ENCODE peak calls at places on chromosomes 6 and 20, in four cellular contexts. H is Peyer's patch, S is skeletal muscle cell, T is glutamatergic neuron. C is an unnamed sample.

GRCh38 chr6:170107606-170108222 is 183.2 kb downstream of the DLL1 start:
- DNase-seq in H (no peak), S (no peak), T (no peak), C (peak; percentile 14)

GRCh38 chr6:28977351-28978136 is 27.6 kb downstream of the ZNF311 start:
- DNase-seq in T (peak; percentile 32), H (no peak), S (no peak), C (peak; percentile 41)

GRCh38 chr20:44475694-44476560 is at the start of gene TTPAL:
- DNase-seq in T (peak; percentile 90), H (peak; percentile 95), S (peak; percentile 57), C (peak; percentile 95)

GRCh38 chr20:16419138-16419715 is 154.0 kb downstream of the KIF16B start:
- DNase-seq in H (no peak), T (no peak), S (no peak), C (no peak)

GRCh38 chr6:131918650-131919355 is 32.4 kb downstream of the CCN2 start:
- DNase-seq in T (no peak), S (no peak), H (no peak), C (no peak)

GRCh38 chr6:36577298-36577697 is 16.9 kb upstream of the SRSF3 start:
- DNase-seq in T (no peak), H (no peak), S (no peak), C (no peak)

GRCh38 chr6:35425284-35425683 is 26.9 kb upstream of the FANCE start:
- DNase-seq in S (peak; percentile 85), H (no peak), T (no peak), C (no peak)

GRCh38 chr6:19024737-19025136 is 637.6 kb downstream of the RNF144B start:
- DNase-seq in H (no peak), S (no peak), T (peak; percentile 26), C (no peak)

GRCh38 chr6:30974488-30975252 is 8.8 kb upstream of the MUC21 start:
- DNase-seq in T (no peak), S (no peak), H (no peak), C (no peak)

GRCh38 chr20:40652426-40652825 is 36.6 kb downstream of the MAFB start:
- DNase-seq in T (no peak), S (no peak), H (no peak), C (no peak)

GRCh38 chr6:3713266-3713665 is 38.2 kb downstream of the PXDC1 start:
- DNase-seq in T (no peak), S (no peak), H (no peak), C (no peak)

GRCh38 chr20:32628960-32629530 is 43.9 kb upstream of the NOL4L start:
- DNase-seq in H (no peak), T (no peak), S (no peak), C (no peak)

GRCh38 chr20:44596010-44596409 is 13.6 kb downstream of the PKIG start:
- DNase-seq in T (no peak), H (no peak), S (no peak), C (no peak)

GRCh38 chr6:100257661-100258395 is 206.9 kb downstream of the SIM1 start:
- DNase-seq in T (no peak), H (no peak), S (peak; percentile 49), C (no peak)

C was measured in left ventricle myocardium superior.